ENCODE peak calls at places on chromosomes 5 and 9, in seven cellular contexts. Z, S, U, B, Q, L and R are unnamed samples.

GRCh38 chr9:106419737-106420136 is 443.2 kb upstream of the ZNF462 start:
- DNase-seq in Z (no peak), S (no peak), U (no peak), B (peak), Q (no peak), L (no peak), R (no peak)

GRCh38 chr5:152237531-152237930 is 167.5 kb downstream of the NMUR2 start:
- DNase-seq in Z (no peak), S (no peak), U (no peak), B (no peak), Q (no peak), L (no peak), R (no peak)

GRCh38 chr5:33792559-33792958 is 99.2 kb downstream of the ADAMTS12 start:
- DNase-seq in Z (no peak), S (no peak), U (no peak), B (no peak), Q (no peak), L (no peak), R (no peak)

GRCh38 chr9:34457266-34458012 is 931 bp downstream of the FAM219A start:
- DNase-seq in Z (peak), S (no peak), U (peak), B (peak), Q (peak), L (no peak), R (peak)

GRCh38 chr9:104950838-104951237 is 22.9 kb upstream of the ABCA1 start:
- DNase-seq in Z (no peak), S (no peak), U (no peak), B (peak), Q (no peak), L (no peak), R (no peak)

GRCh38 chr5:91186101-91186500 is 197.0 kb downstream of the ARRDC3 start:
- DNase-seq in Z (no peak), S (no peak), U (no peak), B (no peak), Q (no peak), L (no peak), R (no peak)

GRCh38 chr9:130659699-130660248 is 4.6 kb upstream of the PRDM12 start:
- DNase-seq in Z (no peak), S (no peak), U (no peak), B (no peak), Q (no peak), L (no peak), R (no peak)

GRCh38 chr5:74652576-74652975 is 12.0 kb upstream of the ENC1 start:
- DNase-seq in Z (no peak), S (no peak), U (no peak), B (no peak), Q (no peak), L (no peak), R (no peak)

GRCh38 chr5:110940136-110940535 is 131.4 kb upstream of the TSLP start:
- DNase-seq in Z (no peak), S (no peak), U (no peak), B (peak), Q (no peak), L (no peak), R (no peak)

GRCh38 chr5:158013939-158014338 is 155.0 kb upstream of the CLINT1 start:
- DNase-seq in Z (no peak), S (no peak), U (no peak), B (peak), Q (no peak), L (no peak), R (no peak)
- TF ChIP-seq CTCF in Z (no peak), S (peak), U (no peak), B (peak), Q (no peak), L (peak), R (peak)

GRCh38 chr5:173727839-173728778 is 111.7 kb upstream of the BOD1 start:
- DNase-seq in Z (no peak), S (no peak), U (no peak), B (no peak), Q (no peak), L (no peak), R (no peak)

GRCh38 chr5:173730610-173731302 is 114.3 kb upstream of the BOD1 start:
- DNase-seq in Z (no peak), S (no peak), U (no peak), B (no peak), Q (no peak), L (no peak), R (no peak)

GRCh38 chr5:173733065-173733824 is 116.8 kb upstream of the BOD1 start:
- DNase-seq in Z (no peak), S (no peak), U (no peak), B (no peak), Q (no peak), L (no peak), R (no peak)

GRCh38 chr5:173726848-173727557 is 110.6 kb upstream of the BOD1 start:
- DNase-seq in Z (no peak), S (no peak), U (no peak), B (no peak), Q (no peak), L (no peak), R (no peak)

GRCh38 chr5:173729079-173729765 is 112.8 kb upstream of the BOD1 start:
- DNase-seq in Z (no peak), S (no peak), U (no peak), B (no peak), Q (no peak), L (no peak), R (no peak)
- H3K4me3 ChIP-seq in Z (no peak), S (no peak), U (no peak), B (no peak), Q (no peak), L (no peak), R (no peak)

DNA sequence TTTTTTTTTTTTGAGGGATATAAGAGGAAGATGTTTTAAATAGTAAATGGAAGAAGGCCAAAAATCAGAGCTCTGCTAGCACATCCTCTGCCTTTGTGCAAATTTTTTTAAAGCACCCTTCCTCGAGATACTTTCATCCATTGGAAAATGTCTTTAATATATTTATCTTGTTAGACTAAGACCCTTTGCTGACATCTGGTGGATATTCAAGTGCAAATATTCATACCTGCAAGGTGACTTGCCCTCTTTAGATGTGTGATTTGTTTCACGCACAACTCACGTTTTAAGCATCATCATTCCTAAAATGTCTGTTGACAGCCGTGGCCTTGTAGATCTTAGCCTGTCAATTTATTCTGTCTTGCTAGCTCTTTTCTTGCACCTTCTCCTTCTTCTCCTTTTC is 258.5 kb downstream of the AGTPBP1 start:
- DNase-seq in Z (no peak), S (no peak), U (no peak), B (peak), Q (no peak), L (peak), R (no peak)
- TF ChIP-seq CTCF in Z (no peak), S (peak), U (no peak), B (no peak), Q (no peak), L (no peak), R (no peak)

DNA sequence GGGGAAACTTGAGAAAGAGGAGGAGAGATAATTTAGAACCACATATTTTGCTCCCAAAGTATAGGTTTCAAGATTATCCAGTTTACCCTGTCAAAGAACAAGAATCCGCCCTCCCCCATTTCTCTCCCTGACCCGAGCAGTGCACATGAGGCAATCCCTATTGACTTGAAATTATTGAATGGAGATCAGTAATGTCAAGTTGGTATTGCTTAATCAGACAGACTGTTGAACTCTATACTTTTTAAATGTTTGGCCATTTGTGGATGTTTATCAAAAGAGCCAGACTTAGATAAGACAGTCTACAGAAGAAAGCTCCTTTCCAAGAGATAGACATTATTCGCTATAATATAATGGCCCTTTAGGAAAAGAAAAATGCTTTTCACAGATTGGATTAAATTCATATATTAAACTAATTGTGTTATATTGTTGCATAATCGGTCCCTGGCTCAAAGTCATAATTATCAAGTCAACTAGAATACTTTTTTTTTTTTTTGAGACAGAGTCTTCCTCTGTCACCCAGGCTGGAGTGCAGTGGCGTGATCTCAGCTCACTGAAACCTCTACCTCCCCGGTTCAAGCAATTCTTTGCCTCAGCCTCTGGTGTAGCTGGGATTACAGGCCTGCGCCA is 5.3 kb downstream of the SLC25A25 start:
- DNase-seq in Z (no peak), S (no peak), U (no peak), B (peak), Q (peak), L (no peak), R (no peak)
- H3K4me3 ChIP-seq in Z (no peak), S (no peak), U (peak), B (peak), Q (no peak), L (no peak), R (no peak)

GRCh38 chr9:81312346-81312745 is 377.0 kb downstream of the TLE1 start:
- DNase-seq in Z (no peak), S (no peak), U (no peak), B (no peak), Q (no peak), L (no peak), R (no peak)
- TF ChIP-seq CTCF in Z (no peak), S (no peak), U (no peak), B (no peak), Q (no peak), L (no peak), R (no peak)

GRCh38 chr5:470961-471749 is 28.2 kb downstream of the EXOC3 start:
- DNase-seq in Z (peak), S (no peak), U (no peak), B (peak), Q (no peak), L (no peak), R (no peak)
- H3K4me3 ChIP-seq in Z (no peak), S (no peak), U (peak), B (no peak), Q (no peak), L (peak), R (peak)

GRCh38 chr5:165459232-165459631 is 1953.8 kb downstream of the MAT2B start:
- DNase-seq in Z (no peak), S (no peak), U (no peak), B (no peak), Q (no peak), L (no peak), R (no peak)

GRCh38 chr5:165460911-165461310 is 1955.5 kb downstream of the MAT2B start:
- DNase-seq in Z (no peak), S (no peak), U (no peak), B (no peak), Q (no peak), L (no peak), R (no peak)

GRCh38 chr5:165457854-165458481 is 1952.5 kb downstream of the MAT2B start:
- DNase-seq in Z (no peak), S (no peak), U (no peak), B (no peak), Q (no peak), L (no peak), R (no peak)
- TF ChIP-seq CTCF in Z (no peak), S (peak), U (no peak), B (peak), Q (no peak), L (peak), R (peak)

DNA sequence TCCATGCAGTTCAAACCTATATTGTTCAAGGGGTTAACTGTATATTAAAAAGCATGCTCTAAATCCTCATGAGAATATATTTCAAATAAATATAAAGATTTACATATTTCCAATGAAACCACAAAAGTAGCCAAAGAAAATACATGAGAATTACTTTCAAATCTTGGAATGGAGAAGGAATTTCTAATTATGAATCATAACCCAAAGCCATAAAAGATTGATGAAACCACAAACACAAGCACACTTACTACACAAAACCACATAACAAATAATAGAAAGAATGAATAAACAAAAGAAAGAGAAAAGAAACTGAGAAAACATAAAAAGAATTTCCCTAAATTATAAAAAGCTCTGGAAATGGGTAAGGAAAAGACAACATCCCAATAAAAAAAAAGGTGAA is 16.0 kb downstream of the ERP44 start:
- DNase-seq in Z (no peak), S (no peak), U (no peak), B (peak), Q (no peak), L (no peak), R (peak)
- H3K4me3 ChIP-seq in Z (no peak), S (no peak), U (no peak), B (no peak), Q (no peak), L (no peak), R (no peak)

GRCh38 chr5:159777049-159777448 is 139.2 kb upstream of the ADRA1B start:
- DNase-seq in Z (no peak), S (no peak), U (no peak), B (peak), Q (no peak), L (no peak), R (no peak)

GRCh38 chr5:159775890-159776289 is 140.4 kb upstream of the ADRA1B start:
- DNase-seq in Z (no peak), S (no peak), U (no peak), B (no peak), Q (no peak), L (no peak), R (no peak)

GRCh38 chr5:159772698-159773061 is 143.6 kb upstream of the ADRA1B start:
- DNase-seq in Z (no peak), S (no peak), U (no peak), B (no peak), Q (no peak), L (no peak), R (no peak)

GRCh38 chr5:159774476-159775031 is 141.7 kb upstream of the ADRA1B start:
- DNase-seq in Z (no peak), S (no peak), U (no peak), B (no peak), Q (no peak), L (no peak), R (no peak)

GRCh38 chr5:159773062-159773924 is 143.0 kb upstream of the ADRA1B start:
- DNase-seq in Z (peak), S (peak), U (peak), B (peak), Q (peak), L (peak), R (no peak)
- TF ChIP-seq CTCF in Z (no peak), S (peak), U (no peak), B (peak), Q (peak), L (peak), R (peak)

DNA sequence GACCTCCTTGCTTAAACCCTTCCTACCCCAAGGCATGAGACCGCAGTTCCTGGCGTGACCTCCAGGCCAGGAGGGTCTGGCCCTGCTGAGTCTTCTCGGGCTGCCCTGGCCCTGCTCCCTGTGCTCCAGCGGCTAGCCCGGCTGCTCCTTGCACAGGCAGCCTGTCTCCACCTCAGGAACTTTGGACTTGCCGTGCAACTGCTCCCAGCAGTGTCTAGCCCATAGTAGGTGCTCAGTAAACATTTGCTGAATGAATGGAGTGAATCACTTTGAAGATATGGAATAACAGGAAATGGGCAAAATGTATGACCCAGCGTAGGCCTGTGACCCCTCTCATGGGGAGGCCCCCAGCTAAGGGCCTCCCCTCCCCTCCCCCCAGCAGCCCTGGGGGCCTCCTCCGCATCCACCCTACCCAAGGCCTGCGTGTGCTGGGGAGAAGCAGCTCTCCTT is 127.1 kb downstream of the ZNF354C start:
- DNase-seq in Z (no peak), S (no peak), U (no peak), B (no peak), Q (no peak), L (no peak), R (no peak)
- H3K4me3 ChIP-seq in Z (no peak), S (no peak), U (no peak), B (no peak), Q (no peak), L (no peak), R (no peak)